ENCODE peak calls at places on chromosome 10, in ten cellular contexts. One of them, this sample, is unnamed.
A peak's percentile ranks its signal among the peaks of the same experiment; 100 is the strongest.

GRCh38 chr10:6141296-6142151 is 52.7 kb downstream of the RBM17 start:
- ATAC-seq in activated CD8-positive, alpha-beta T cell treated with anti-CD3 and anti-CD28 coated beads for 36 hours: peak; percentile 35
- ATAC-seq in naive thymus-derived CD8-positive, alpha-beta T cell: no peak
- ATAC-seq in stimulated activated naive CD8-positive, alpha-beta T cell treated with anti-CD3 and anti-CD28 coated beads, Interleukin-15, Interleukin-2, amounts not matched to agents 100 U/mL and 50 U/mL, for 24 hours: peak; percentile 28
- ATAC-seq in SK-N-SH treated with all-trans-retinoic acid at 6 μM for 48 hours: peak; percentile 57
- ATAC-seq in heart right ventricle: no peak
- ATAC-seq in naive thymus-derived CD4-positive, alpha-beta T cell: no peak
- ATAC-seq in upper lobe of right lung: peak; percentile 19
- ATAC-seq in A549: peak; percentile 17
- ATAC-seq in gastroesophageal sphincter: no peak
- ATAC-seq in this sample: peak; percentile 42

GRCh38 chr10:117476281-117476680 is 66.3 kb upstream of the EMX2 start:
- ATAC-seq in activated CD8-positive, alpha-beta T cell treated with anti-CD3 and anti-CD28 coated beads for 36 hours: no peak
- ATAC-seq in gastroesophageal sphincter: no peak
- ATAC-seq in upper lobe of right lung: no peak
- ATAC-seq in heart right ventricle: no peak
- ATAC-seq in A549: no peak
- ATAC-seq in stimulated activated naive CD8-positive, alpha-beta T cell treated with anti-CD3 and anti-CD28 coated beads, Interleukin-15, Interleukin-2, amounts not matched to agents 100 U/mL and 50 U/mL, for 24 hours: no peak
- ATAC-seq in naive thymus-derived CD8-positive, alpha-beta T cell: no peak
- ATAC-seq in naive thymus-derived CD4-positive, alpha-beta T cell: no peak
- ATAC-seq in SK-N-SH treated with all-trans-retinoic acid at 6 μM for 48 hours: no peak
- ATAC-seq in this sample: no peak

GRCh38 chr10:30437039-30437781 is 3.2 kb downstream of the MAP3K8 start:
- ATAC-seq in upper lobe of right lung: no peak
- ATAC-seq in SK-N-SH treated with all-trans-retinoic acid at 6 μM for 48 hours: no peak
- ATAC-seq in activated CD8-positive, alpha-beta T cell treated with anti-CD3 and anti-CD28 coated beads for 36 hours: peak; percentile 32
- ATAC-seq in naive thymus-derived CD4-positive, alpha-beta T cell: peak; percentile 17
- ATAC-seq in stimulated activated naive CD8-positive, alpha-beta T cell treated with anti-CD3 and anti-CD28 coated beads, Interleukin-15, Interleukin-2, amounts not matched to agents 100 U/mL and 50 U/mL, for 24 hours: peak; percentile 24
- ATAC-seq in heart right ventricle: no peak
- ATAC-seq in A549: no peak
- ATAC-seq in gastroesophageal sphincter: no peak
- ATAC-seq in naive thymus-derived CD8-positive, alpha-beta T cell: peak; percentile 14
- ATAC-seq in this sample: no peak

GRCh38 chr10:49131507-49132385 is 2.1 kb downstream of the FAM170B start:
- ATAC-seq in stimulated activated naive CD8-positive, alpha-beta T cell treated with anti-CD3 and anti-CD28 coated beads, Interleukin-15, Interleukin-2, amounts not matched to agents 100 U/mL and 50 U/mL, for 24 hours: no peak
- ATAC-seq in upper lobe of right lung: peak; percentile 20
- ATAC-seq in activated CD8-positive, alpha-beta T cell treated with anti-CD3 and anti-CD28 coated beads for 36 hours: no peak
- ATAC-seq in heart right ventricle: peak; percentile 56
- ATAC-seq in gastroesophageal sphincter: no peak
- ATAC-seq in naive thymus-derived CD4-positive, alpha-beta T cell: no peak
- ATAC-seq in A549: no peak
- ATAC-seq in naive thymus-derived CD8-positive, alpha-beta T cell: no peak
- ATAC-seq in SK-N-SH treated with all-trans-retinoic acid at 6 μM for 48 hours: no peak
- ATAC-seq in this sample: peak; percentile 18

GRCh38 chr10:71344154-71344915 is 25.3 kb downstream of the SLC29A3 start:
- ATAC-seq in heart right ventricle: no peak
- ATAC-seq in stimulated activated naive CD8-positive, alpha-beta T cell treated with anti-CD3 and anti-CD28 coated beads, Interleukin-15, Interleukin-2, amounts not matched to agents 100 U/mL and 50 U/mL, for 24 hours: no peak
- ATAC-seq in activated CD8-positive, alpha-beta T cell treated with anti-CD3 and anti-CD28 coated beads for 36 hours: no peak
- ATAC-seq in SK-N-SH treated with all-trans-retinoic acid at 6 μM for 48 hours: no peak
- ATAC-seq in upper lobe of right lung: no peak
- ATAC-seq in naive thymus-derived CD8-positive, alpha-beta T cell: no peak
- ATAC-seq in gastroesophageal sphincter: no peak
- ATAC-seq in A549: no peak
- ATAC-seq in naive thymus-derived CD4-positive, alpha-beta T cell: no peak
- ATAC-seq in this sample: no peak

GRCh38 chr10:22420787-22421517 is 75.7 kb downstream of the SPAG6 start:
- ATAC-seq in heart right ventricle: no peak
- ATAC-seq in naive thymus-derived CD4-positive, alpha-beta T cell: peak; percentile 54
- ATAC-seq in A549: peak; percentile 44
- ATAC-seq in stimulated activated naive CD8-positive, alpha-beta T cell treated with anti-CD3 and anti-CD28 coated beads, Interleukin-15, Interleukin-2, amounts not matched to agents 100 U/mL and 50 U/mL, for 24 hours: peak; percentile 40
- ATAC-seq in gastroesophageal sphincter: no peak
- ATAC-seq in naive thymus-derived CD8-positive, alpha-beta T cell: peak; percentile 61
- ATAC-seq in upper lobe of right lung: no peak
- ATAC-seq in activated CD8-positive, alpha-beta T cell treated with anti-CD3 and anti-CD28 coated beads for 36 hours: no peak
- ATAC-seq in SK-N-SH treated with all-trans-retinoic acid at 6 μM for 48 hours: peak; percentile 73
- ATAC-seq in this sample: no peak

GRCh38 chr10:128802062-128802461 is 665.0 kb upstream of the MGMT start:
- ATAC-seq in stimulated activated naive CD8-positive, alpha-beta T cell treated with anti-CD3 and anti-CD28 coated beads, Interleukin-15, Interleukin-2, amounts not matched to agents 100 U/mL and 50 U/mL, for 24 hours: no peak
- ATAC-seq in heart right ventricle: no peak
- ATAC-seq in naive thymus-derived CD4-positive, alpha-beta T cell: no peak
- ATAC-seq in gastroesophageal sphincter: no peak
- ATAC-seq in A549: no peak
- ATAC-seq in SK-N-SH treated with all-trans-retinoic acid at 6 μM for 48 hours: no peak
- ATAC-seq in naive thymus-derived CD8-positive, alpha-beta T cell: no peak
- ATAC-seq in activated CD8-positive, alpha-beta T cell treated with anti-CD3 and anti-CD28 coated beads for 36 hours: no peak
- ATAC-seq in upper lobe of right lung: no peak
- ATAC-seq in this sample: no peak

GRCh38 chr10:70832852-70833542 is 17.2 kb downstream of the SGPL1 start:
- ATAC-seq in activated CD8-positive, alpha-beta T cell treated with anti-CD3 and anti-CD28 coated beads for 36 hours: peak; percentile 68
- ATAC-seq in naive thymus-derived CD8-positive, alpha-beta T cell: no peak
- ATAC-seq in A549: peak; percentile 62
- ATAC-seq in stimulated activated naive CD8-positive, alpha-beta T cell treated with anti-CD3 and anti-CD28 coated beads, Interleukin-15, Interleukin-2, amounts not matched to agents 100 U/mL and 50 U/mL, for 24 hours: peak; percentile 87
- ATAC-seq in upper lobe of right lung: peak; percentile 50
- ATAC-seq in gastroesophageal sphincter: no peak
- ATAC-seq in SK-N-SH treated with all-trans-retinoic acid at 6 μM for 48 hours: peak; percentile 89
- ATAC-seq in naive thymus-derived CD4-positive, alpha-beta T cell: peak; percentile 60
- ATAC-seq in heart right ventricle: no peak
- ATAC-seq in this sample: no peak

GRCh38 chr10:102975483-102976057 is 57.5 kb downstream of the CNNM2 start:
- ATAC-seq in SK-N-SH treated with all-trans-retinoic acid at 6 μM for 48 hours: no peak
- ATAC-seq in stimulated activated naive CD8-positive, alpha-beta T cell treated with anti-CD3 and anti-CD28 coated beads, Interleukin-15, Interleukin-2, amounts not matched to agents 100 U/mL and 50 U/mL, for 24 hours: no peak
- ATAC-seq in activated CD8-positive, alpha-beta T cell treated with anti-CD3 and anti-CD28 coated beads for 36 hours: no peak
- ATAC-seq in naive thymus-derived CD4-positive, alpha-beta T cell: no peak
- ATAC-seq in naive thymus-derived CD8-positive, alpha-beta T cell: no peak
- ATAC-seq in heart right ventricle: no peak
- ATAC-seq in upper lobe of right lung: no peak
- ATAC-seq in gastroesophageal sphincter: no peak
- ATAC-seq in A549: no peak
- ATAC-seq in this sample: no peak

GRCh38 chr10:128220011-128220410 is 93.8 kb upstream of the MKI67 start:
- ATAC-seq in upper lobe of right lung: no peak
- ATAC-seq in A549: peak; percentile 76
- ATAC-seq in naive thymus-derived CD8-positive, alpha-beta T cell: no peak
- ATAC-seq in stimulated activated naive CD8-positive, alpha-beta T cell treated with anti-CD3 and anti-CD28 coated beads, Interleukin-15, Interleukin-2, amounts not matched to agents 100 U/mL and 50 U/mL, for 24 hours: no peak
- ATAC-seq in SK-N-SH treated with all-trans-retinoic acid at 6 μM for 48 hours: no peak
- ATAC-seq in heart right ventricle: no peak
- ATAC-seq in naive thymus-derived CD4-positive, alpha-beta T cell: no peak
- ATAC-seq in activated CD8-positive, alpha-beta T cell treated with anti-CD3 and anti-CD28 coated beads for 36 hours: no peak
- ATAC-seq in gastroesophageal sphincter: no peak
- ATAC-seq in this sample: no peak

GRCh38 chr10:96850825-96851224 is 18.7 kb downstream of the LCOR start:
- ATAC-seq in SK-N-SH treated with all-trans-retinoic acid at 6 μM for 48 hours: peak; percentile 94
- ATAC-seq in activated CD8-positive, alpha-beta T cell treated with anti-CD3 and anti-CD28 coated beads for 36 hours: no peak
- ATAC-seq in heart right ventricle: peak; percentile 55
- ATAC-seq in naive thymus-derived CD8-positive, alpha-beta T cell: no peak
- ATAC-seq in upper lobe of right lung: peak; percentile 38
- ATAC-seq in gastroesophageal sphincter: peak; percentile 94
- ATAC-seq in stimulated activated naive CD8-positive, alpha-beta T cell treated with anti-CD3 and anti-CD28 coated beads, Interleukin-15, Interleukin-2, amounts not matched to agents 100 U/mL and 50 U/mL, for 24 hours: no peak
- ATAC-seq in A549: peak; percentile 80
- ATAC-seq in naive thymus-derived CD4-positive, alpha-beta T cell: no peak
- ATAC-seq in this sample: no peak

GRCh38 chr10:123926401-123927264 is 35.0 kb upstream of the CPXM2 start:
- ATAC-seq in naive thymus-derived CD8-positive, alpha-beta T cell: no peak
- ATAC-seq in heart right ventricle: no peak
- ATAC-seq in A549: peak; percentile 60
- ATAC-seq in SK-N-SH treated with all-trans-retinoic acid at 6 μM for 48 hours: no peak
- ATAC-seq in naive thymus-derived CD4-positive, alpha-beta T cell: peak; percentile 54
- ATAC-seq in activated CD8-positive, alpha-beta T cell treated with anti-CD3 and anti-CD28 coated beads for 36 hours: peak; percentile 87
- ATAC-seq in upper lobe of right lung: no peak
- ATAC-seq in stimulated activated naive CD8-positive, alpha-beta T cell treated with anti-CD3 and anti-CD28 coated beads, Interleukin-15, Interleukin-2, amounts not matched to agents 100 U/mL and 50 U/mL, for 24 hours: peak; percentile 57
- ATAC-seq in gastroesophageal sphincter: no peak
- ATAC-seq in this sample: peak; percentile 62

GRCh38 chr10:78879621-78880020 is 189.1 kb upstream of the ZMIZ1 start:
- ATAC-seq in stimulated activated naive CD8-positive, alpha-beta T cell treated with anti-CD3 and anti-CD28 coated beads, Interleukin-15, Interleukin-2, amounts not matched to agents 100 U/mL and 50 U/mL, for 24 hours: no peak
- ATAC-seq in A549: no peak
- ATAC-seq in naive thymus-derived CD4-positive, alpha-beta T cell: no peak
- ATAC-seq in heart right ventricle: no peak
- ATAC-seq in upper lobe of right lung: no peak
- ATAC-seq in activated CD8-positive, alpha-beta T cell treated with anti-CD3 and anti-CD28 coated beads for 36 hours: no peak
- ATAC-seq in naive thymus-derived CD8-positive, alpha-beta T cell: no peak
- ATAC-seq in gastroesophageal sphincter: no peak
- ATAC-seq in SK-N-SH treated with all-trans-retinoic acid at 6 μM for 48 hours: no peak
- ATAC-seq in this sample: no peak

GRCh38 chr10:82148764-82149163 is 273.8 kb downstream of the NRG3 start:
- ATAC-seq in heart right ventricle: no peak
- ATAC-seq in upper lobe of right lung: no peak
- ATAC-seq in naive thymus-derived CD8-positive, alpha-beta T cell: no peak
- ATAC-seq in A549: no peak
- ATAC-seq in stimulated activated naive CD8-positive, alpha-beta T cell treated with anti-CD3 and anti-CD28 coated beads, Interleukin-15, Interleukin-2, amounts not matched to agents 100 U/mL and 50 U/mL, for 24 hours: no peak
- ATAC-seq in naive thymus-derived CD4-positive, alpha-beta T cell: no peak
- ATAC-seq in gastroesophageal sphincter: no peak
- ATAC-seq in SK-N-SH treated with all-trans-retinoic acid at 6 μM for 48 hours: no peak
- ATAC-seq in activated CD8-positive, alpha-beta T cell treated with anti-CD3 and anti-CD28 coated beads for 36 hours: no peak
- ATAC-seq in this sample: no peak

GRCh38 chr10:122878799-122879338 is 512 bp downstream of the FAM24B start:
- ATAC-seq in heart right ventricle: no peak
- ATAC-seq in gastroesophageal sphincter: peak; percentile 3
- ATAC-seq in activated CD8-positive, alpha-beta T cell treated with anti-CD3 and anti-CD28 coated beads for 36 hours: peak; percentile 2
- ATAC-seq in A549: peak; percentile 69
- ATAC-seq in naive thymus-derived CD4-positive, alpha-beta T cell: peak; percentile 16
- ATAC-seq in SK-N-SH treated with all-trans-retinoic acid at 6 μM for 48 hours: peak; percentile 53
- ATAC-seq in upper lobe of right lung: no peak
- ATAC-seq in naive thymus-derived CD8-positive, alpha-beta T cell: peak; percentile 4
- ATAC-seq in stimulated activated naive CD8-positive, alpha-beta T cell treated with anti-CD3 and anti-CD28 coated beads, Interleukin-15, Interleukin-2, amounts not matched to agents 100 U/mL and 50 U/mL, for 24 hours: peak; percentile 16
- ATAC-seq in this sample: peak; percentile 9

GRCh38 chr10:3142146-3142875 is 30.3 kb downstream of the PITRM1 start:
- ATAC-seq in activated CD8-positive, alpha-beta T cell treated with anti-CD3 and anti-CD28 coated beads for 36 hours: no peak
- ATAC-seq in stimulated activated naive CD8-positive, alpha-beta T cell treated with anti-CD3 and anti-CD28 coated beads, Interleukin-15, Interleukin-2, amounts not matched to agents 100 U/mL and 50 U/mL, for 24 hours: peak; percentile 25
- ATAC-seq in heart right ventricle: no peak
- ATAC-seq in A549: peak; percentile 40
- ATAC-seq in gastroesophageal sphincter: no peak
- ATAC-seq in SK-N-SH treated with all-trans-retinoic acid at 6 μM for 48 hours: peak; percentile 17
- ATAC-seq in naive thymus-derived CD8-positive, alpha-beta T cell: no peak
- ATAC-seq in upper lobe of right lung: no peak
- ATAC-seq in naive thymus-derived CD4-positive, alpha-beta T cell: no peak
- ATAC-seq in this sample: peak; percentile 17

GRCh38 chr10:63722537-63722936 is 201.3 kb downstream of the REEP3 start:
- ATAC-seq in upper lobe of right lung: peak; percentile 66
- ATAC-seq in A549: no peak
- ATAC-seq in heart right ventricle: peak; percentile 71
- ATAC-seq in naive thymus-derived CD8-positive, alpha-beta T cell: no peak
- ATAC-seq in activated CD8-positive, alpha-beta T cell treated with anti-CD3 and anti-CD28 coated beads for 36 hours: no peak
- ATAC-seq in naive thymus-derived CD4-positive, alpha-beta T cell: no peak
- ATAC-seq in gastroesophageal sphincter: peak; percentile 88
- ATAC-seq in SK-N-SH treated with all-trans-retinoic acid at 6 μM for 48 hours: peak; percentile 87
- ATAC-seq in stimulated activated naive CD8-positive, alpha-beta T cell treated with anti-CD3 and anti-CD28 coated beads, Interleukin-15, Interleukin-2, amounts not matched to agents 100 U/mL and 50 U/mL, for 24 hours: no peak
- ATAC-seq in this sample: no peak

GRCh38 chr10:73338801-73339368 is 19.8 kb downstream of the CFAP70 start:
- ATAC-seq in stimulated activated naive CD8-positive, alpha-beta T cell treated with anti-CD3 and anti-CD28 coated beads, Interleukin-15, Interleukin-2, amounts not matched to agents 100 U/mL and 50 U/mL, for 24 hours: no peak
- ATAC-seq in A549: no peak
- ATAC-seq in gastroesophageal sphincter: no peak
- ATAC-seq in upper lobe of right lung: no peak
- ATAC-seq in SK-N-SH treated with all-trans-retinoic acid at 6 μM for 48 hours: no peak
- ATAC-seq in heart right ventricle: no peak
- ATAC-seq in activated CD8-positive, alpha-beta T cell treated with anti-CD3 and anti-CD28 coated beads for 36 hours: no peak
- ATAC-seq in naive thymus-derived CD8-positive, alpha-beta T cell: no peak
- ATAC-seq in naive thymus-derived CD4-positive, alpha-beta T cell: no peak
- ATAC-seq in this sample: peak; percentile 62

GRCh38 chr10:127420138-127420684 is 128.9 kb upstream of the NPS start:
- ATAC-seq in A549: no peak
- ATAC-seq in stimulated activated naive CD8-positive, alpha-beta T cell treated with anti-CD3 and anti-CD28 coated beads, Interleukin-15, Interleukin-2, amounts not matched to agents 100 U/mL and 50 U/mL, for 24 hours: no peak
- ATAC-seq in upper lobe of right lung: no peak
- ATAC-seq in gastroesophageal sphincter: no peak
- ATAC-seq in naive thymus-derived CD8-positive, alpha-beta T cell: no peak
- ATAC-seq in heart right ventricle: no peak
- ATAC-seq in naive thymus-derived CD4-positive, alpha-beta T cell: no peak
- ATAC-seq in SK-N-SH treated with all-trans-retinoic acid at 6 μM for 48 hours: no peak
- ATAC-seq in activated CD8-positive, alpha-beta T cell treated with anti-CD3 and anti-CD28 coated beads for 36 hours: no peak
- ATAC-seq in this sample: no peak

GRCh38 chr10:3727268-3727667 is 57.7 kb downstream of the KLF6 start:
- ATAC-seq in naive thymus-derived CD8-positive, alpha-beta T cell: no peak
- ATAC-seq in upper lobe of right lung: no peak
- ATAC-seq in stimulated activated naive CD8-positive, alpha-beta T cell treated with anti-CD3 and anti-CD28 coated beads, Interleukin-15, Interleukin-2, amounts not matched to agents 100 U/mL and 50 U/mL, for 24 hours: no peak
- ATAC-seq in heart right ventricle: no peak
- ATAC-seq in gastroesophageal sphincter: no peak
- ATAC-seq in naive thymus-derived CD4-positive, alpha-beta T cell: no peak
- ATAC-seq in A549: no peak
- ATAC-seq in SK-N-SH treated with all-trans-retinoic acid at 6 μM for 48 hours: no peak
- ATAC-seq in activated CD8-positive, alpha-beta T cell treated with anti-CD3 and anti-CD28 coated beads for 36 hours: no peak
- ATAC-seq in this sample: no peak

GRCh38 chr10:4984971-4985594 is 18.6 kb downstream of the AKR1C2 start:
- ATAC-seq in naive thymus-derived CD8-positive, alpha-beta T cell: no peak
- ATAC-seq in naive thymus-derived CD4-positive, alpha-beta T cell: no peak
- ATAC-seq in stimulated activated naive CD8-positive, alpha-beta T cell treated with anti-CD3 and anti-CD28 coated beads, Interleukin-15, Interleukin-2, amounts not matched to agents 100 U/mL and 50 U/mL, for 24 hours: no peak
- ATAC-seq in A549: peak; percentile 64
- ATAC-seq in SK-N-SH treated with all-trans-retinoic acid at 6 μM for 48 hours: peak; percentile 84
- ATAC-seq in upper lobe of right lung: peak; percentile 49
- ATAC-seq in activated CD8-positive, alpha-beta T cell treated with anti-CD3 and anti-CD28 coated beads for 36 hours: no peak
- ATAC-seq in heart right ventricle: peak; percentile 32
- ATAC-seq in gastroesophageal sphincter: peak; percentile 60
- ATAC-seq in this sample: no peak

GRCh38 chr10:50033481-50033880 is 34.3 kb upstream of the WASHC2A start:
- ATAC-seq in naive thymus-derived CD4-positive, alpha-beta T cell: no peak
- ATAC-seq in heart right ventricle: no peak
- ATAC-seq in naive thymus-derived CD8-positive, alpha-beta T cell: no peak
- ATAC-seq in SK-N-SH treated with all-trans-retinoic acid at 6 μM for 48 hours: peak; percentile 34
- ATAC-seq in A549: no peak
- ATAC-seq in stimulated activated naive CD8-positive, alpha-beta T cell treated with anti-CD3 and anti-CD28 coated beads, Interleukin-15, Interleukin-2, amounts not matched to agents 100 U/mL and 50 U/mL, for 24 hours: no peak
- ATAC-seq in upper lobe of right lung: no peak
- ATAC-seq in activated CD8-positive, alpha-beta T cell treated with anti-CD3 and anti-CD28 coated beads for 36 hours: no peak
- ATAC-seq in gastroesophageal sphincter: no peak
- ATAC-seq in this sample: no peak

GRCh38 chr10:115030483-115031200 is 62.5 kb upstream of the ATRNL1 start:
- ATAC-seq in gastroesophageal sphincter: no peak
- ATAC-seq in naive thymus-derived CD4-positive, alpha-beta T cell: no peak
- ATAC-seq in stimulated activated naive CD8-positive, alpha-beta T cell treated with anti-CD3 and anti-CD28 coated beads, Interleukin-15, Interleukin-2, amounts not matched to agents 100 U/mL and 50 U/mL, for 24 hours: no peak
- ATAC-seq in heart right ventricle: no peak
- ATAC-seq in activated CD8-positive, alpha-beta T cell treated with anti-CD3 and anti-CD28 coated beads for 36 hours: no peak
- ATAC-seq in SK-N-SH treated with all-trans-retinoic acid at 6 μM for 48 hours: peak; percentile 63
- ATAC-seq in naive thymus-derived CD8-positive, alpha-beta T cell: no peak
- ATAC-seq in A549: no peak
- ATAC-seq in upper lobe of right lung: no peak
- ATAC-seq in this sample: no peak

GRCh38 chr10:77974396-77975074 is 48.0 kb upstream of the DLG5 start:
- ATAC-seq in SK-N-SH treated with all-trans-retinoic acid at 6 μM for 48 hours: peak; percentile 35
- ATAC-seq in A549: peak; percentile 74
- ATAC-seq in activated CD8-positive, alpha-beta T cell treated with anti-CD3 and anti-CD28 coated beads for 36 hours: no peak
- ATAC-seq in upper lobe of right lung: peak; percentile 37
- ATAC-seq in stimulated activated naive CD8-positive, alpha-beta T cell treated with anti-CD3 and anti-CD28 coated beads, Interleukin-15, Interleukin-2, amounts not matched to agents 100 U/mL and 50 U/mL, for 24 hours: no peak
- ATAC-seq in heart right ventricle: no peak
- ATAC-seq in naive thymus-derived CD8-positive, alpha-beta T cell: no peak
- ATAC-seq in naive thymus-derived CD4-positive, alpha-beta T cell: no peak
- ATAC-seq in gastroesophageal sphincter: no peak
- ATAC-seq in this sample: peak; percentile 72

GRCh38 chr10:124291009-124291671 is 127.6 kb downstream of the OAT start:
- ATAC-seq in heart right ventricle: peak; percentile 76
- ATAC-seq in activated CD8-positive, alpha-beta T cell treated with anti-CD3 and anti-CD28 coated beads for 36 hours: peak; percentile 34
- ATAC-seq in SK-N-SH treated with all-trans-retinoic acid at 6 μM for 48 hours: no peak
- ATAC-seq in A549: no peak
- ATAC-seq in naive thymus-derived CD4-positive, alpha-beta T cell: peak; percentile 68
- ATAC-seq in upper lobe of right lung: peak; percentile 88
- ATAC-seq in stimulated activated naive CD8-positive, alpha-beta T cell treated with anti-CD3 and anti-CD28 coated beads, Interleukin-15, Interleukin-2, amounts not matched to agents 100 U/mL and 50 U/mL, for 24 hours: peak; percentile 30
- ATAC-seq in gastroesophageal sphincter: peak; percentile 74
- ATAC-seq in naive thymus-derived CD8-positive, alpha-beta T cell: no peak
- ATAC-seq in this sample: no peak

GRCh38 chr10:99540673-99541531 is 8.2 kb downstream of the NKX2-3 start:
- ATAC-seq in naive thymus-derived CD8-positive, alpha-beta T cell: no peak
- ATAC-seq in A549: peak; percentile 87
- ATAC-seq in activated CD8-positive, alpha-beta T cell treated with anti-CD3 and anti-CD28 coated beads for 36 hours: no peak
- ATAC-seq in stimulated activated naive CD8-positive, alpha-beta T cell treated with anti-CD3 and anti-CD28 coated beads, Interleukin-15, Interleukin-2, amounts not matched to agents 100 U/mL and 50 U/mL, for 24 hours: no peak
- ATAC-seq in upper lobe of right lung: peak; percentile 88
- ATAC-seq in gastroesophageal sphincter: no peak
- ATAC-seq in heart right ventricle: no peak
- ATAC-seq in SK-N-SH treated with all-trans-retinoic acid at 6 μM for 48 hours: no peak
- ATAC-seq in naive thymus-derived CD4-positive, alpha-beta T cell: no peak
- ATAC-seq in this sample: peak; percentile 85

GRCh38 chr10:32377458-32378370 is 30.8 kb upstream of the EPC1 start:
- ATAC-seq in naive thymus-derived CD4-positive, alpha-beta T cell: peak; percentile 48
- ATAC-seq in stimulated activated naive CD8-positive, alpha-beta T cell treated with anti-CD3 and anti-CD28 coated beads, Interleukin-15, Interleukin-2, amounts not matched to agents 100 U/mL and 50 U/mL, for 24 hours: peak; percentile 14
- ATAC-seq in heart right ventricle: peak; percentile 30
- ATAC-seq in SK-N-SH treated with all-trans-retinoic acid at 6 μM for 48 hours: peak; percentile 47
- ATAC-seq in upper lobe of right lung: peak; percentile 14
- ATAC-seq in activated CD8-positive, alpha-beta T cell treated with anti-CD3 and anti-CD28 coated beads for 36 hours: peak; percentile 32
- ATAC-seq in A549: peak; percentile 35
- ATAC-seq in naive thymus-derived CD8-positive, alpha-beta T cell: peak; percentile 33
- ATAC-seq in gastroesophageal sphincter: no peak
- ATAC-seq in this sample: peak; percentile 32

GRCh38 chr10:73577788-73578187 is 13.4 kb downstream of the USP54 start:
- ATAC-seq in naive thymus-derived CD8-positive, alpha-beta T cell: no peak
- ATAC-seq in gastroesophageal sphincter: peak; percentile 90
- ATAC-seq in naive thymus-derived CD4-positive, alpha-beta T cell: no peak
- ATAC-seq in upper lobe of right lung: peak; percentile 94
- ATAC-seq in stimulated activated naive CD8-positive, alpha-beta T cell treated with anti-CD3 and anti-CD28 coated beads, Interleukin-15, Interleukin-2, amounts not matched to agents 100 U/mL and 50 U/mL, for 24 hours: no peak
- ATAC-seq in heart right ventricle: peak; percentile 64
- ATAC-seq in activated CD8-positive, alpha-beta T cell treated with anti-CD3 and anti-CD28 coated beads for 36 hours: no peak
- ATAC-seq in SK-N-SH treated with all-trans-retinoic acid at 6 μM for 48 hours: peak; percentile 56
- ATAC-seq in A549: no peak
- ATAC-seq in this sample: peak; percentile 90